ENCODE peak calls at places on chromosomes 11 and 22, in six cellular contexts. O is mesenchymal stem cell, K is H1, Y is IMR-90, T is neuronal stem cell, G is H9. Q is an unnamed sample. For H3K79me1, the result is how much of the 10 kb centered on the place peaks cover.

GRCh38 chr22:45268958-45269844 is 15.5 kb upstream of the UPK3A start:
- DNase-seq in O (peak), K (no peak), Y (peak), T (peak), G (peak), Q (peak)

GRCh38 chr11:6746086-6746618 is 25.6 kb downstream of the OR2AG2 start:
- DNase-seq in O (peak), K (no peak), Y (no peak), T (no peak), G (no peak), Q (no peak)

GRCh38 chr22:48835364-48835763 is 992.3 kb downstream of the BRD1 start:
- DNase-seq in O (no peak), K (no peak), Y (no peak), T (no peak), G (no peak), Q (no peak)

GRCh38 chr11:63911440-63911839 is 5.5 kb downstream of the RCOR2 start:
- DNase-seq in O (no peak), K (no peak), Y (no peak), T (no peak), G (peak), Q (peak)

GRCh38 chr11:123690490-123690889 is 36.1 kb upstream of the SCN3B start:
- DNase-seq in O (no peak), K (no peak), Y (peak), T (no peak), G (no peak), Q (no peak)

GRCh38 chr22:17734197-17734596 is 40.1 kb downstream of the BID start:
- DNase-seq in O (peak), K (no peak), Y (peak), T (no peak), G (no peak), Q (no peak)

GRCh38 chr11:58999291-58999680 is 60.0 kb downstream of the GLYATL1 start:
- DNase-seq in O (no peak), K (no peak), Y (no peak), T (no peak), G (no peak), Q (no peak)

GRCh38 chr22:44120314-44120704 is 60.4 kb upstream of the PARVG start:
- DNase-seq in O (no peak), K (no peak), Y (no peak), T (no peak), G (no peak), Q (no peak)

GRCh38 chr11:36890841-36891240 is 292.8 kb upstream of the RAG2 start:
- DNase-seq in O (no peak), K (no peak), Y (no peak), T (no peak), G (no peak), Q (no peak)

GRCh38 chr11:15484398-15484797 is 369.7 kb downstream of the INSC start:
- DNase-seq in O (no peak), K (no peak), Y (no peak), T (no peak), G (no peak), Q (no peak)

GRCh38 chr11:77990981-77991380 is 3.5 kb downstream of the INTS4 start:
- DNase-seq in O (no peak), K (no peak), Y (no peak), T (no peak), G (no peak), Q (no peak)

GRCh38 chr22:35400335-35400680 is 368 bp downstream of the MCM5 start:
- DNase-seq in O (no peak), K (no peak), Y (no peak), T (no peak), G (no peak), Q (no peak)

GRCh38 chr22:20126284-20127029 is 5.1 kb upstream of the ZDHHC8 start:
- DNase-seq in O (no peak), K (no peak), Y (no peak), T (no peak), G (no peak), Q (no peak)

GRCh38 chr11:70111269-70112016 is 33.3 kb downstream of the ANO1 start:
- DNase-seq in O (peak), K (no peak), Y (peak), T (no peak), G (no peak), Q (no peak)

GRCh38 chr11:104198576-104198975 is 34.6 kb upstream of the PDGFD start:
- DNase-seq in O (no peak), K (no peak), Y (no peak), T (no peak), G (no peak), Q (no peak)

GRCh38 chr11:56916609-56917008 is 72.1 kb upstream of the OR5AK2 start:
- DNase-seq in O (no peak), K (no peak), Y (no peak), T (no peak), G (no peak), Q (no peak)

GRCh38 chr22:31732089-31732829 is 17.7 kb downstream of the PRR14L start:
- DNase-seq in O (no peak), K (no peak), Y (no peak), T (no peak), G (no peak), Q (no peak)

GRCh38 chr22:46072030-46072881 is 78.1 kb upstream of the PPARA start:
- DNase-seq in O (peak), K (no peak), Y (peak), T (no peak), G (peak), Q (peak)

GRCh38 chr22:31333648-31334047 is 12.5 kb downstream of the PATZ1 start:
- DNase-seq in O (no peak), K (no peak), Y (no peak), T (no peak), G (no peak), Q (no peak)

DNA sequence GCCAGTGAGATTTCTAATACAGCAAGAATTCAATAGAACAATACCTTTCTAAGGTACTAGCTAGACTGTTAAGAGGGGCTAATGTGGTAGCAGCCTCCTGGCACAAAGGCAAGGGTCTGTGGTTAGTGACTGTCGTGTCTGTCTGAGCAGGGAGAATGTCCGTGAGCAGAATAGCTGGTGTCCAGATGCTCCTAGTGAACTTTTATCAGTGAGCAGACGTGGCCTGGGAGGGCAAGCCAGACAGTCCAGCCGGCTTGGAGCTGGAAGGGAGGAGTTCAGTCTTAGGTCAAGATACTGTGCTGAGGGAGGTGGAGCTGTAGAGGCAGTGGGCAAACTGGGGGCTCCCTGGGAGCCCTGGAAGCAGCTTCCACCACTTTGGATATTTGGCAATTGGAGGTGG is 138.6 kb downstream of the TEAD1 start:
- DNase-seq in O (no peak), K (no peak), Y (no peak), T (no peak), G (no peak), Q (no peak)
- H3K79me1 ChIP-seq in O (under half), K (under half), Y (half or more), T (under half), G (under half), Q (under half)

GRCh38 chr11:67320011-67320410 is 16.7 kb downstream of the SSH3 start:
- DNase-seq in O (no peak), K (no peak), Y (peak), T (no peak), G (no peak), Q (no peak)

GRCh38 chr11:67316882-67317364 is 13.6 kb downstream of the SSH3 start:
- DNase-seq in O (no peak), K (no peak), Y (peak), T (no peak), G (no peak), Q (peak)

GRCh38 chr11:67315325-67315909 is 12.1 kb downstream of the SSH3 start:
- DNase-seq in O (no peak), K (no peak), Y (no peak), T (no peak), G (no peak), Q (peak)

GRCh38 chr11:67318239-67318555 is 14.9 kb downstream of the SSH3 start:
- DNase-seq in O (no peak), K (no peak), Y (no peak), T (no peak), G (no peak), Q (no peak)

DNA sequence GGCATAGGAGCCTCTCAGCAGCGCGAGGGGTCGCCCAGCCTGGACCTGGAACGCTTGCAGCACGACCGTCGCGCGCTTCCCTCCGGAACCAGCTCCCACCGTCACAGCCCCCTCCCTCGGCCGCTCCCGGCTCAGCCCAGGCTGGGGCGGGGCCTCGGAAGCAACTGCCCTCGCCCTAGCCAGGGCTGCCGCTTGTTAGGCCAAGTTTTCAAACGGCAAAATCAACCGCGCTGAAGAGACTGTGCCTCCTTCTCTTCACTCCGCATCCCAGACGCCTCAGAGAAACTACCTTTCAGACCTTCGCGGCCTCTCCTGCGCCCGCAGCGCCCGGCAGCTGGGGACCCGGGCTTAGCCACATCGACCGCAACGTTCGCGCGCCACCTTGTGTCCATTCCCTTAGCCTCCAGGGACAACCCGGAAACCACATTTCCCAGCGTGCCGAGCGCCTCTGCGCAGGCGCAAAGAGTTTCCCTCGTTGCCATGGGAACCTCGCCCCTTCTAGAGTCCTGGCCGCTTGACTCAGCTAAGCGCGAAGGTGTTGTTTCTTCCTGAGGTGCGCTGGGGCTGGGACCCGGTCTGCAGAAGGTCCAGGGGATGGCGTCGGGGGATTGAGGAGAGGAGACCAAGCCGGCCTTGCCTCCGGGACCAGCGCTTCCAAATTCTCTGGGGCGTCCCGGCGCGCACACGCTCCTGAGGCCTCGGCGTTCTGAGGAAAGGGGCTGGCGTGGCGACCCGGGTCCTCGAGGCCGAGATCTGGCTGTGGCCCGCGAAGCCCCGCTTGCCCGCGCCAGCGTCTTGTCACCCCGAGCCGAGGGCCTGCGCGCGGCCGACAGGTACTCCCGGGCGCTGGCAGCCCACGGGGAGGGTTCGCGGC is 14.3 kb downstream of the SSH3 start:
- DNase-seq in O (peak), K (peak), Y (peak), T (peak), G (peak), Q (peak)
- H3K18ac ChIP-seq in O (peak), K (peak), Y (no peak), T (peak), G (peak), Q (peak)

GRCh38 chr11:128130052-128130451 is 457.3 kb downstream of the ETS1 start:
- DNase-seq in O (no peak), K (no peak), Y (no peak), T (no peak), G (no peak), Q (no peak)
- H3K14ac ChIP-seq in O (no peak), K (no peak), Y (no peak), T (no peak), G (no peak), Q (no peak)

GRCh38 chr11:68399916-68400315 is 60.6 kb upstream of the PPP6R3 start:
- DNase-seq in O (no peak), K (no peak), Y (no peak), T (no peak), G (no peak), Q (no peak)

GRCh38 chr11:68398870-68399865 is 61.4 kb upstream of the PPP6R3 start:
- DNase-seq in O (no peak), K (no peak), Y (no peak), T (no peak), G (no peak), Q (no peak)

GRCh38 chr11:68392822-68393221 is 67.7 kb upstream of the PPP6R3 start:
- DNase-seq in O (no peak), K (no peak), Y (no peak), T (no peak), G (no peak), Q (no peak)

GRCh38 chr11:68396526-68396925 is 64.0 kb upstream of the PPP6R3 start:
- DNase-seq in O (no peak), K (no peak), Y (no peak), T (no peak), G (no peak), Q (no peak)

DNA sequence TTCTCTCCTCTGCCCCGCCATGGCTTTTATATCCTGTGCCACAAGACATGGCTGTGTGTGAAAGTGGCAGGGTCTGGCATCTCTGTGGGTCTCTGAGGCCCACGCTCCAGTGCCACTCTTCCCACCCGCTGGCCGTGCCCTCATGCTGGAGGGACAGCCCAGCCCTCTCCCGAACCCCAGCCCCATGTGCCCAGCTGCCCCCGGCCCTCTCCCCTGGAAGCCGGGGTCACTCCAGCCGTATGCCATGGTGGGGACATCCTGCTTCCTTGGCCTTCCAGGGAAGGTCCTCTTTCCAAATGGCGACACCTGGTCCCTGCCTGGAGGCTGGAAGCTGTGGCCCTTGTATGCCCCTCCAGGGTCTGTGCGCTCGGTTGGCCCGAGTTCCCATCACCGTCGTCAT is 63.3 kb upstream of the PPP6R3 start:
- DNase-seq in O (no peak), K (no peak), Y (no peak), T (no peak), G (no peak), Q (no peak)
- H3K79me1 ChIP-seq in O (under half), K (under half), Y (under half), T (under half), G (under half), Q (under half)

GRCh38 chr22:39115570-39115969 is 18.5 kb downstream of the APOBEC3H start:
- DNase-seq in O (no peak), K (no peak), Y (no peak), T (no peak), G (no peak), Q (no peak)
- H3K18ac ChIP-seq in O (no peak), K (no peak), Y (no peak), T (no peak), G (no peak), Q (no peak)

GRCh38 chr11:92804388-92804787 is 165.1 kb upstream of the MTNR1B start:
- DNase-seq in O (no peak), K (no peak), Y (no peak), T (peak), G (no peak), Q (no peak)
- H3K14ac ChIP-seq in O (no peak), K (no peak), Y (no peak), T (no peak), G (no peak), Q (no peak)

GRCh38 chr11:73266644-73267015 is 5.5 kb upstream of the P2RY6 start:
- DNase-seq in O (no peak), K (no peak), Y (no peak), T (no peak), G (peak), Q (no peak)
- H3K79me1 ChIP-seq in O (under half), K (under half), Y (under half), T (under half), G (under half), Q (under half)

GRCh38 chr22:42300286-42301071 is 30.0 kb upstream of the TCF20 start:
- DNase-seq in O (no peak), K (no peak), Y (no peak), T (no peak), G (peak), Q (no peak)

GRCh38 chr22:42301072-42301741 is 30.8 kb upstream of the TCF20 start:
- DNase-seq in O (no peak), K (no peak), Y (no peak), T (no peak), G (no peak), Q (no peak)

GRCh38 chr22:42298746-42299145 is 28.3 kb upstream of the TCF20 start:
- DNase-seq in O (no peak), K (no peak), Y (no peak), T (no peak), G (no peak), Q (no peak)

GRCh38 chr22:42297778-42298177 is 27.3 kb upstream of the TCF20 start:
- DNase-seq in O (no peak), K (no peak), Y (no peak), T (no peak), G (no peak), Q (no peak)

DNA sequence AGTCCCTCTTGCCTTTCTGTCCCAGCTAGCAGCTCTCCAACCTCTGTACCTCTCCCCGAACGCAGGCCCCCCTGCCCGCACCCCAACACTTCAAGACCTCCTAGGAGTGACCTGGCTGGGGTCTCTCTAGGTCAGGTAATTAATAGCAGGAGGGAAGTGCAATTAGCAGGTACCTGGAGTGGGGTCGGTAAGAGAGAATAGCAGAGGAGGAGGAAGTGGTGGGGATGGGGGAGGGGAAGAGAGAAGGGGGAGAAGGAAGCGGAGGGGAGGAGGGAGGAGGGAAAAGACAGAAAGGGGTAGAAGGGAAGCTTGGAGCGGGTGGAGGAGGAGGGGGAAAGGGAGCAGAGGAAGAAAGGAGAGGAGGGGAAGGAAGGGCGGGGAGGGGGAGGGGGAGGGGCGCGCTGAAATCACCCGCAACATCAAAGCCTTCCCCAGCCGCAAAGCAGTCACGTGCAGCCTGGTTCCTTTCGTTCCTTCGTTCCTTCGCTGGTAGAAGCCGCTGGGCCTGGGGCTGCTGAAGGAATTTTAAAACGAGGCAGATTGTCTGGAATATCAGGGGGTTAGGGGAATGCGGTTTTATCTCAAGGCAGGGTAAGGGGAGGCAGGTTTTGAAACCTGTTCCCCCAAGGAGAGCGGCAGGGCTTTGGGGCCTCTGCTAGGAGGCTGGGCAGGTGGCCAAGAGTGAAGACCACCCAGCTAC is 29.3 kb upstream of the TCF20 start:
- DNase-seq in O (no peak), K (no peak), Y (no peak), T (no peak), G (peak), Q (no peak)
- H3K18ac ChIP-seq in O (peak), K (peak), Y (no peak), T (peak), G (no peak), Q (no peak)

GRCh38 chr11:35340715-35341114 is 78.6 kb downstream of the SLC1A2 start:
- DNase-seq in O (no peak), K (no peak), Y (no peak), T (no peak), G (no peak), Q (no peak)
- H3K14ac ChIP-seq in O (no peak), K (no peak), Y (no peak), T (no peak), G (no peak), Q (no peak)

GRCh38 chr22:26777402-26777801 is 120.0 kb downstream of the MIAT start:
- DNase-seq in O (peak), K (peak), Y (peak), T (no peak), G (peak), Q (no peak)
- H3K79me1 ChIP-seq in O (under half), K (under half), Y (under half), T (under half), G (under half), Q (under half)